ENCODE peak calls at places on chromosomes 7 and 10, in eight cellular contexts. I, S, U, T, W, Q, Z and G are unnamed samples. For H3K4me1, the result is how much of the 10 kb centered on the place peaks cover.

GRCh38 chr7:138355254-138355653 is 104.8 kb upstream of the TRIM24 start:
- DNase-seq in I (no peak), S (no peak), U (no peak), T (no peak), W (no peak), Q (no peak), Z (no peak), G (no peak)

GRCh38 chr7:157271991-157272324 is 64.8 kb upstream of the DNAJB6 start:
- DNase-seq in I (no peak), S (no peak), U (no peak), T (peak), W (peak), Q (peak), Z (peak), G (no peak)

GRCh38 chr7:155533827-155534690 is 12.3 kb downstream of the CNPY1 start:
- DNase-seq in I (peak), S (no peak), U (no peak), T (no peak), W (no peak), Q (no peak), Z (peak), G (no peak)

GRCh38 chr10:131697461-131698128 is 203.2 kb upstream of the PPP2R2D start:
- DNase-seq in I (no peak), S (no peak), U (no peak), T (no peak), W (no peak), Q (no peak), Z (no peak), G (no peak)

GRCh38 chr10:107898392-107898791 is 733.9 kb upstream of the SORCS1 start:
- DNase-seq in I (no peak), S (no peak), U (no peak), T (no peak), W (peak), Q (no peak), Z (no peak), G (no peak)

GRCh38 chr7:139562491-139562890 is 39.0 kb downstream of the CLEC2L start:
- DNase-seq in I (no peak), S (no peak), U (no peak), T (no peak), W (no peak), Q (no peak), Z (no peak), G (no peak)

GRCh38 chr10:104120512-104120902 is 1.5 kb upstream of the SFR1 start:
- DNase-seq in I (no peak), S (no peak), U (no peak), T (no peak), W (no peak), Q (no peak), Z (no peak), G (no peak)

GRCh38 chr7:120272261-120272895 is 597 bp upstream of the KCND2 start:
- DNase-seq in I (peak), S (no peak), U (peak), T (no peak), W (peak), Q (no peak), Z (no peak), G (no peak)

GRCh38 chr10:22915314-22915713 is 12.5 kb upstream of the ARMC3 start:
- DNase-seq in I (no peak), S (no peak), U (no peak), T (no peak), W (no peak), Q (no peak), Z (no peak), G (no peak)

GRCh38 chr10:29480281-29480954 is 154.4 kb downstream of the SVIL start:
- DNase-seq in I (no peak), S (no peak), U (no peak), T (no peak), W (no peak), Q (no peak), Z (no peak), G (no peak)

GRCh38 chr10:33071857-33072256 is 113.8 kb upstream of the ITGB1 start:
- DNase-seq in I (peak), S (no peak), U (no peak), T (no peak), W (peak), Q (no peak), Z (no peak), G (no peak)

GRCh38 chr10:5461201-5461585 is 38.2 kb downstream of the CALML5 start:
- DNase-seq in I (no peak), S (no peak), U (no peak), T (no peak), W (no peak), Q (no peak), Z (no peak), G (no peak)
- H3K4me1 ChIP-seq in I (under half), S (under half), U (under half), T (under half), W (under half), Q (under half), Z (under half), G (under half)

GRCh38 chr7:30168800-30169584 is 34.2 kb downstream of the MTURN start:
- DNase-seq in I (no peak), S (no peak), U (no peak), T (no peak), W (peak), Q (no peak), Z (no peak), G (no peak)
- H3K4me1 ChIP-seq in I (under half), S (under half), U (under half), T (half or more), W (half or more), Q (under half), Z (under half), G (half or more)

DNA sequence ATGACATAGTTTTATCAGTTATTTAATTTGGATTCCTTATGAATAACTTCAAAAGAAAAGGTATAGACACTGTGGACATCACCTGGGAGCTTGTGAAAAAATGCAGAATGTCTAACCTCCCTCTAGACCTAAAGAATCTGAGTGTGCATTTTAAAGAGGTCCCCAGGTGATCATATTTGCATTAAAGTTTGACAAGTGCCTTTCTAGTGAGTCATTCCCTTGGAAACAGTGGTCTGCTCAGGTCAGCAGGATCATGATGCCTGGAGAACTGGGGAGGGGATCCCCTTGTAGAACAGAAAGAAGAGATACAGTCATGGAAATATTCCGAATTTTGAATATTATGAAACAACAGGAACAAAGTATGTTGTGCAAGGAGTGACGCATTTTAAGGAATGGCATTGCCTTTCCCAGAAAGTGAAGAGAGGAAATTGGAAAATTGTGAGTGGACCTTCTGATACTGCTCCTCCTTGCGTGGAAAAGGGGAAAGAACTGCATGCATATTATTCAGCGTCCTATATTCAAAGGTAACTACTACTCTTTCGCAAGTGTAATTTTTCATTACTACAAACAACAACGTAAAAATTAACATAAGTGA is 4.6 kb downstream of the STEAP2 start:
- DNase-seq in I (no peak), S (no peak), U (no peak), T (no peak), W (peak), Q (no peak), Z (no peak), G (no peak)
- H3K4me1 ChIP-seq in I (under half), S (under half), U (under half), T (under half), W (under half), Q (under half), Z (under half), G (under half)

GRCh38 chr10:35467186-35467585 is 130.9 kb downstream of the CCNY start:
- DNase-seq in I (no peak), S (no peak), U (no peak), T (no peak), W (no peak), Q (no peak), Z (no peak), G (no peak)
- H3K4me1 ChIP-seq in I (under half), S (half or more), U (under half), T (under half), W (under half), Q (under half), Z (under half), G (under half)

DNA sequence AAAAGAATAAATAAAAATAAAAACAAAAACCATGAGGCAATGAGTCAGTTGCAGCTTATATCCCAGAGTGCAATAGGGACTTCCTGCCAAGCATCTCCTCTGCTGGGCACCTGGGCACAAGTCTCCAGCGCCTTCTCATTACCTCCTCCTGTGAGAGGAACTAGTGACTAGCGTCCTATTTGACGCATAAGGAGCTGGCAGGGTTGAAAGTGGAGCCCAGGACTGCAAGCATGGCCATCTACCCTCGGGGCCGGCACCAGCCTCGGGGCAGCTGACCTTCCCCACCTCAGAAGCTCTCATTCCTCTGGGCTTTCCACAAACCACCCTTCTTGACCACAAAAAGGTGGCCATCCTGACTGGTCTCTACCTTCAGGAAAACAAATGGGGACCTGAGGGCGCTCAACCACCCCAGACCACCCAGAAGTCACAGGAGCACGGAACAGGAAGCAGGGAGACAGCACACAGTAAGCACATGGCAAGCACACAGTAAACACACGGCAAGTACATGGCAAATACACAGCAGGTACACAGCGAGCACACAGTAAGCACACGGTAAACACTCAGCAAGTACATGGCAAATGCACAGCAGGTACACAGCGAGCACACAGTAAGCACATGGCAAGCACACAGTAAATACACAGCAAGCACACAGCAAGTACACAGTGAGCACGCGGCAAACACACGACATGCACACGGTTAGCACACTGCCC is 19.1 kb downstream of the CTBP2 start:
- DNase-seq in I (no peak), S (no peak), U (no peak), T (no peak), W (no peak), Q (no peak), Z (peak), G (no peak)
- H3K4me1 ChIP-seq in I (under half), S (under half), U (under half), T (half or more), W (under half), Q (under half), Z (under half), G (half or more)

GRCh38 chr10:43160067-43160918 is 22.0 kb downstream of the CSGALNACT2 start:
- DNase-seq in I (no peak), S (no peak), U (no peak), T (no peak), W (peak), Q (no peak), Z (no peak), G (no peak)
- H3K4me1 ChIP-seq in I (under half), S (under half), U (under half), T (under half), W (under half), Q (under half), Z (under half), G (under half)

GRCh38 chr7:41691286-41691966 is 11.5 kb downstream of the INHBA start:
- DNase-seq in I (no peak), S (no peak), U (peak), T (no peak), W (no peak), Q (no peak), Z (no peak), G (no peak)
- H3K4me1 ChIP-seq in I (under half), S (under half), U (under half), T (under half), W (under half), Q (under half), Z (under half), G (under half)